ENCODE peak calls at places on chromosomes 4 and X, in four cellular contexts. S is iPS DF 6.9, A is A549, H is breast epithelium. V is an unnamed sample.

GRCh38 chr4:170671171-170671570 is 581.4 kb upstream of the AADAT start:
- DNase-seq in S (no peak), H (no peak), A (no peak), V (no peak)

GRCh38 chr4:57102050-57102564 is 8.1 kb downstream of the IGFBP7 start:
- DNase-seq in H (no peak), S (no peak), A (no peak), V (peak; percentile 41)

GRCh38 chrX:117645639-117646038 is 471.0 kb downstream of the KLHL13 start:
- DNase-seq in S (no peak), A (no peak), H (no peak), V (no peak)

GRCh38 chr4:176137626-176138025 is 57.8 kb downstream of the SPATA4 start:
- DNase-seq in S (no peak), A (no peak), H (no peak), V (no peak)

GRCh38 chrX:154517101-154517781 is 1.2 kb upstream of the FAM3A start:
- DNase-seq in H (no peak), A (no peak), S (no peak), V (peak; percentile 22)

GRCh38 chr4:165152527-165152926 is 39.9 kb upstream of the TMEM192 start:
- DNase-seq in A (no peak), H (no peak), S (no peak), V (no peak)

GRCh38 chrX:6363193-6363592 is 134.5 kb upstream of the NLGN4X start:
- DNase-seq in S (no peak), A (no peak), H (no peak), V (no peak)

GRCh38 chrX:10158279-10158939 is 1.6 kb downstream of the CLCN4 start:
- DNase-seq in H (no peak), A (peak; percentile 25), S (no peak), V (no peak)

GRCh38 chr4:158169931-158170690 is 2.7 kb downstream of the GASK1B start:
- DNase-seq in A (no peak), S (no peak), H (no peak), V (no peak)

GRCh38 chr4:178395798-178396197 is 953.6 kb upstream of the AGA start:
- DNase-seq in H (no peak), S (no peak), A (no peak), V (no peak)

GRCh38 chr4:1323635-1324442 is 23.2 kb upstream of the UVSSA start:
- DNase-seq in H (no peak), S (no peak), A (peak; percentile 44), V (no peak)

GRCh38 chrX:153864101-153864500 is 21.9 kb downstream of the L1CAM start:
- DNase-seq in H (no peak), A (no peak), S (no peak), V (no peak)

GRCh38 chr4:121011138-121011537 is 61.2 kb downstream of the NDNF start:
- DNase-seq in H (no peak), A (no peak), S (no peak), V (no peak)

GRCh38 chrX:26032141-26032917 is 105.8 kb upstream of the MAGEB18 start:
- DNase-seq in H (no peak), A (no peak), S (no peak), V (no peak)

GRCh38 chr4:151485541-151486131 is 76.7 kb downstream of the FHIP1A start:
- DNase-seq in S (no peak), A (no peak), H (no peak), V (no peak)

GRCh38 chr4:78200949-78201348 is 143.8 kb downstream of the FRAS1 start:
- DNase-seq in S (no peak), A (no peak), H (no peak), V (no peak)

GRCh38 chr4:108796173-108796572 is 33.3 kb upstream of the ETNPPL start:
- DNase-seq in H (no peak), S (no peak), A (no peak), V (no peak)

GRCh38 chr4:3805026-3805425 is 38.8 kb downstream of the ADRA2C start:
- DNase-seq in H (no peak), S (no peak), A (no peak), V (no peak)

GRCh38 chr4:4284827-4285618 is 4.9 kb downstream of the LYAR start:
- DNase-seq in H (no peak), S (no peak), A (no peak), V (no peak)

GRCh38 chr4:139039044-139039443 is 23.5 kb downstream of the NOCT start:
- DNase-seq in S (no peak), A (no peak), H (no peak), V (no peak)

GRCh38 chrX:71292669-71293379 is 8.7 kb upstream of the ITGB1BP2 start:
- DNase-seq in A (no peak), S (no peak), H (no peak), V (no peak)

GRCh38 chr4:147616849-147617172 is 386 bp upstream of the TMEM184C start:
- DNase-seq in S (no peak), A (no peak), H (no peak), V (no peak)

GRCh38 chrX:119573840-119574393 is 446 bp upstream of the UBE2A start:
- DNase-seq in S (no peak), A (peak; percentile 44), H (no peak), V (peak; percentile 16)

GRCh38 chr4:5758741-5759140 is 47.7 kb downstream of the EVC start:
- DNase-seq in A (peak; percentile 69), S (no peak), H (no peak), V (no peak)

GRCh38 chr4:81698536-81698935 is 226.8 kb upstream of the RASGEF1B start:
- DNase-seq in S (no peak), H (no peak), A (no peak), V (no peak)

GRCh38 chr4:123556526-123556925 is 159.9 kb downstream of the SPRY1 start:
- DNase-seq in A (no peak), S (no peak), H (no peak), V (no peak)

GRCh38 chrX:150980711-150981110 is 2.4 kb upstream of the HMGB3 start:
- DNase-seq in S (no peak), H (no peak), A (no peak), V (no peak)

GRCh38 chrX:51902651-51903050 is 9.2 kb downstream of the MAGED1 start:
- DNase-seq in H (no peak), S (no peak), A (no peak), V (no peak)

GRCh38 chr4:83197555-83198235 is 83.2 kb upstream of the PLAC8 start:
- DNase-seq in H (no peak), S (no peak), A (no peak), V (no peak)

GRCh38 chr4:26206339-26206738 is 114.5 kb upstream of the RBPJ start:
- DNase-seq in S (no peak), A (no peak), H (no peak), V (no peak)

GRCh38 chrX:22220941-22221340 is 51.8 kb upstream of the CBLL2 start:
- DNase-seq in S (no peak), H (no peak), A (peak; percentile 6), V (no peak)

GRCh38 chrX:41922694-41923171 is 621 bp downstream of the CASK start:
- DNase-seq in A (peak; percentile 17), S (no peak), H (no peak), V (no peak)

GRCh38 chrX:17738002-17738713 is 865 bp downstream of the SCML1 start:
- DNase-seq in S (no peak), A (no peak), H (peak; percentile 52), V (peak; percentile 10)

GRCh38 chr4:4838602-4839470 is 20.6 kb upstream of the MSX1 start:
- DNase-seq in A (no peak), H (no peak), S (no peak), V (no peak)

GRCh38 chr4:14308229-14308651 is 680.7 kb upstream of the BOD1L1 start:
- DNase-seq in S (no peak), A (no peak), H (no peak), V (peak; percentile 24)

GRCh38 chr4:184748251-184748652 is 14.4 kb upstream of the CENPU start:
- DNase-seq in A (no peak), S (no peak), H (no peak), V (peak; percentile 64)

GRCh38 chrX:47840106-47840505 is 3.4 kb downstream of the ZNF81 start:
- DNase-seq in H (no peak), S (no peak), A (no peak), V (no peak)

GRCh38 chr4:169791527-169792156 is 33.9 kb upstream of the HPF1 start:
- DNase-seq in A (peak; percentile 37), S (no peak), H (no peak), V (no peak)

DNA sequence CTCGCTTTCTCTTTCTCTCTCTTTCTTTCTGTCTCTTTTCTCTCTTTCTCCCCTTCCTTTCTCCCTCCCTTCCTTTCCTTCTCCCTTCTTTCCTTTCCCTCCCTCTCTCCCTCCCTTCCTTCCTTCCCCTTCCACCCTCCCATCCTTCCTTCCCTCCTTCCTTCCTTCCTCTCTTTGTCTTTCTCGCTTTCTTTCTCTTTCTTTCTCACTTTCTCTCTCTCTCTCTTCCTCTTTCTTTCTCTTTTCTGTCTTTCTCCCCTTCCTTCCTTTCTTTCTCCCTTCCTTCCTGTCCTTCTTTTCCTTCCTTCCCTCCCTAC is 2.1 kb upstream of the SORCS2 start:
- DNase-seq in H (no peak), A (no peak), S (no peak), V (no peak)
- H3K27ac ChIP-seq in H (no peak overlapping the region), A (no peak overlapping the region), S (no peak overlapping the region), V (no peak overlapping the region)

GRCh38 chr4:87029356-87029755 is 94.5 kb downstream of the AFF1 start:
- DNase-seq in H (no peak), A (no peak), S (no peak), V (no peak)
- H3K4me1 ChIP-seq in H (peaks cover 28% of the 10 kb centered on the region), A (peaks cover 73% of the 10 kb centered on the region), S (peaks cover 1% of the 10 kb centered on the region), V (peaks cover 100% of the 10 kb centered on the region)

GRCh38 chr4:119517361-119518229 is 111.0 kb downstream of the PDE5A start:
- DNase-seq in S (no peak), H (no peak), A (no peak), V (no peak)
- H3K27ac ChIP-seq in S (no peak overlapping the region), H (peak overlapping the region; percentile 40), A (no peak overlapping the region), V (peak overlapping the region; percentile 13)

DNA sequence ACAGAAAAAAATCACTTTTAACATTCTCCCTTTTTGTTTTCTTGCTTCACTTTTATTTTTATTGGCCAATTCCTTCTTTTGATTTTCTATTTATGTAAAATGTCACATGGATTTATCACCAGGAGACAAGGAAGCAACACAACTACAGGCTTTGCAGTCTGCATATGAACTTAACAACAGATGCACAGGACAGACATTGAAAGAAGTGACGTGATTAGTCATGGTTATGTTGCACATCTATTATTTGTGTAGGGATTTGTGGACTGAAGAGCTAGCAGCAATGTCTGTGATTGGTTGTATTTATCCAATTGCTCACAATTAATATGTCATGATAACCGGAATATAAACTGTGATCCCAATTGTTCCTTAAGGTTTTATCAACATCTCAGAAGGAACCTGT is 147.8 kb upstream of the KLF3 start:
- DNase-seq in H (no peak), S (no peak), A (peak; percentile 2), V (no peak)
- H3K4me1 ChIP-seq in H (no peaks in the 10 kb centered on the region), S (peaks cover 4% of the 10 kb centered on the region), A (peaks cover 8% of the 10 kb centered on the region), V (no peaks in the 10 kb centered on the region)

GRCh38 chrX:137749282-137749681 is 183.4 kb downstream of the ZIC3 start:
- DNase-seq in S (no peak), A (no peak), H (no peak), V (no peak)
- H3K27ac ChIP-seq in S (no peak overlapping the region), A (no peak overlapping the region), H (no peak overlapping the region), V (no peak overlapping the region)

GRCh38 chr4:52841707-52842456 is 20.2 kb upstream of the RASL11B start:
- DNase-seq in H (no peak), A (no peak), S (no peak), V (no peak)

GRCh38 chr4:52840531-52841350 is 21.4 kb upstream of the RASL11B start:
- DNase-seq in H (no peak), S (no peak), A (no peak), V (no peak)

GRCh38 chr4:52836653-52837052 is 25.5 kb upstream of the RASL11B start:
- DNase-seq in H (no peak), A (no peak), S (no peak), V (no peak)

GRCh38 chr4:52837716-52838558 is 24.2 kb upstream of the RASL11B start:
- DNase-seq in H (no peak), S (no peak), A (no peak), V (no peak)

GRCh38 chr4:52838729-52839722 is 23.1 kb upstream of the RASL11B start:
- DNase-seq in S (no peak), H (no peak), A (no peak), V (no peak)
- H3K4me1 ChIP-seq in S (peaks cover 7% of the 10 kb centered on the region), H (peaks cover 10% of the 10 kb centered on the region), A (no peaks in the 10 kb centered on the region), V (peaks cover 56% of the 10 kb centered on the region)